ENCODE peak calls at places on chromosomes 1 and 21, in six cellular contexts. B is dorsolateral prefrontal cortex, V is tibial nerve, K is IMR-90, T is A549, J is stomach. Z is an unnamed sample.

GRCh38 chr21:24514081-24514733 is 1093.1 kb downstream of the MRPL39 start:
- DNase-seq in B (no peak), V (no peak), K (peak; percentile 27), T (no peak), J (no peak), Z (no peak)

GRCh38 chr1:193019442-193020026 is 39.6 kb downstream of the UCHL5 start:
- DNase-seq in B (no peak), V (peak; percentile 28), K (peak; percentile 64), T (peak; percentile 25), J (no peak), Z (peak; percentile 44)

GRCh38 chr1:110675060-110675791 is 486 bp upstream of the KCNA3 start:
- DNase-seq in B (no peak), V (no peak), K (no peak), T (no peak), J (no peak), Z (no peak)

GRCh38 chr1:184497962-184498723 is 111.3 kb downstream of the C1orf21 start:
- DNase-seq in B (no peak), V (no peak), K (no peak), T (no peak), J (no peak), Z (no peak)

GRCh38 chr21:16865612-16866011 is 647.2 kb upstream of the CXADR start:
- DNase-seq in B (no peak), V (no peak), K (peak; percentile 1), T (no peak), J (no peak), Z (no peak)

GRCh38 chr1:117146570-117147340 is 25.2 kb upstream of the TRIM45 start:
- DNase-seq in B (no peak), V (no peak), K (peak; percentile 95), T (peak; percentile 34), J (no peak), Z (peak; percentile 65)

GRCh38 chr21:46160563-46161179 is 5.3 kb upstream of the FTCD start:
- DNase-seq in B (peak; percentile 22), V (no peak), K (no peak), T (peak; percentile 23), J (peak; percentile 21), Z (no peak)

GRCh38 chr1:46649764-46650163 is 18.4 kb downstream of the ATPAF1 start:
- DNase-seq in B (no peak), V (no peak), K (no peak), T (no peak), J (no peak), Z (no peak)

GRCh38 chr1:42684139-42684538 is 1.9 kb downstream of the YBX1 start:
- DNase-seq in B (no peak), V (no peak), K (peak; percentile 16), T (no peak), J (no peak), Z (no peak)

GRCh38 chr1:68906431-68906830 is 409.5 kb upstream of the DEPDC1 start:
- DNase-seq in B (no peak), V (no peak), K (no peak), T (no peak), J (no peak), Z (no peak)

GRCh38 chr1:71950579-71950978 is 331.8 kb downstream of the NEGR1 start:
- DNase-seq in B (no peak), V (no peak), K (no peak), T (no peak), J (no peak), Z (no peak)

GRCh38 chr1:82110366-82111254 is 309.9 kb downstream of the ADGRL2 start:
- DNase-seq in B (no peak), V (no peak), K (no peak), T (no peak), J (no peak), Z (no peak)

GRCh38 chr1:187001198-187001904 is 172.6 kb downstream of the PLA2G4A start:
- DNase-seq in B (no peak), V (peak; percentile 28), K (peak; percentile 91), T (no peak), J (no peak), Z (peak; percentile 76)

GRCh38 chr1:203188686-203189232 is 2.3 kb upstream of the CHI3L1 start:
- DNase-seq in B (no peak), V (no peak), K (no peak), T (no peak), J (no peak), Z (no peak)

GRCh38 chr1:186765446-186765845 is 63.3 kb upstream of the PLA2G4A start:
- DNase-seq in B (no peak), V (no peak), K (no peak), T (no peak), J (no peak), Z (no peak)

GRCh38 chr1:242454262-242455051 is 70.0 kb downstream of the PLD5 start:
- DNase-seq in B (no peak), V (no peak), K (peak; percentile 7), T (peak; percentile 63), J (no peak), Z (peak; percentile 60)

GRCh38 chr1:217472915-217473314 is 158.0 kb downstream of the GPATCH2 start:
- DNase-seq in B (no peak), V (no peak), K (peak; percentile 17), T (no peak), J (no peak), Z (no peak)

GRCh38 chr1:23904748-23905357 is 8.3 kb downstream of the CNR2 start:
- DNase-seq in B (no peak), V (no peak), K (no peak), T (no peak), J (no peak), Z (peak; percentile 57)

GRCh38 chr1:21261551-21262281 is 28.5 kb downstream of the ECE1 start:
- DNase-seq in B (no peak), V (peak; percentile 73), K (peak; percentile 96), T (peak; percentile 81), J (peak; percentile 50), Z (peak; percentile 80)

GRCh38 chr1:24091971-24092482 is 19.9 kb downstream of the MYOM3 start:
- DNase-seq in B (no peak), V (no peak), K (no peak), T (no peak), J (no peak), Z (no peak)

GRCh38 chr1:218917646-218918045 is 256.0 kb upstream of the LYPLAL1 start:
- DNase-seq in B (no peak), V (no peak), K (peak; percentile 17), T (no peak), J (no peak), Z (no peak)

GRCh38 chr1:6385673-6386191 is 7.8 kb downstream of the ACOT7 start:
- DNase-seq in B (peak; percentile 68), V (no peak), K (peak; percentile 76), T (peak; percentile 65), J (no peak), Z (peak; percentile 97)

GRCh38 chr1:113109908-113110554 is 37.0 kb downstream of the LRIG2 start:
- DNase-seq in B (peak; percentile 46), V (peak; percentile 20), K (peak; percentile 98), T (peak; percentile 5), J (no peak), Z (peak; percentile 30)
- TF ChIP-seq CTCF in B (peak; percentile 41), V (no peak), K (peak; percentile 41), T (no peak), J (no peak), Z (peak; percentile 37)

GRCh38 chr1:172969611-172970010 is 81.1 kb downstream of the TNFSF18 start:
- DNase-seq in B (no peak), V (no peak), K (peak; percentile 84), T (peak; percentile 14), J (no peak), Z (no peak)
- H3K27ac ChIP-seq in B (no peak overlapping the region), V (no peak overlapping the region), K (no peak overlapping the region), T (peak overlapping the region; percentile 50), J (no peak overlapping the region), Z (no peak overlapping the region)

GRCh38 chr1:107010582-107010981 is 45.9 kb upstream of the PRMT6 start:
- DNase-seq in B (no peak), V (no peak), K (no peak), T (no peak), J (no peak), Z (no peak)

GRCh38 chr1:107019166-107019565 is 37.3 kb upstream of the PRMT6 start:
- DNase-seq in B (no peak), V (no peak), K (peak; percentile 65), T (no peak), J (no peak), Z (no peak)

GRCh38 chr1:107018445-107018844 is 38.0 kb upstream of the PRMT6 start:
- DNase-seq in B (no peak), V (no peak), K (no peak), T (no peak), J (no peak), Z (no peak)

GRCh38 chr1:107016376-107016978 is 40.0 kb upstream of the PRMT6 start:
- DNase-seq in B (no peak), V (no peak), K (no peak), T (no peak), J (no peak), Z (no peak)
- TF ChIP-seq CTCF in B (no peak), V (no peak), K (no peak), T (no peak), J (no peak), Z (no peak)

GRCh38 chr1:243595527-243596206 is 254.4 kb downstream of the AKT3 start:
- DNase-seq in B (no peak), V (no peak), K (peak; percentile 89), T (no peak), J (no peak), Z (peak; percentile 13)
- H3K27ac ChIP-seq in B (no peak overlapping the region), V (no peak overlapping the region), K (no peak overlapping the region), T (no peak overlapping the region), J (no peak overlapping the region), Z (no peak overlapping the region)

GRCh38 chr1:1567152-1567830 is 7.4 kb downstream of the SSU72 start:
- DNase-seq in B (no peak), V (no peak), K (no peak), T (no peak), J (no peak), Z (no peak)

GRCh38 chr1:1564278-1564677 is 10.4 kb downstream of the SSU72 start:
- DNase-seq in B (no peak), V (no peak), K (no peak), T (no peak), J (no peak), Z (no peak)

GRCh38 chr1:1565340-1565739 is 9.3 kb downstream of the SSU72 start:
- DNase-seq in B (no peak), V (no peak), K (no peak), T (no peak), J (no peak), Z (no peak)

GRCh38 chr1:1569341-1569740 is 5.3 kb downstream of the SSU72 start:
- DNase-seq in B (no peak), V (no peak), K (no peak), T (no peak), J (no peak), Z (no peak)

GRCh38 chr1:1567831-1568380 is 6.8 kb downstream of the SSU72 start:
- DNase-seq in B (no peak), V (no peak), K (no peak), T (no peak), J (no peak), Z (no peak)
- TF ChIP-seq CTCF in B (no peak), V (no peak), K (no peak), T (no peak), J (no peak), Z (no peak)

Z was measured in RWPE1.